ENCODE peak calls at places on chromosome 7, in eight cellular contexts. One of them, this sample, is unnamed. For H3K4me1, the result is how much of the 10 kb centered on the place peaks cover.

GRCh38 chr7:104972510-104972909 is 41.5 kb upstream of the KMT2E start:
- DNase-seq in GM12878: no peak
- DNase-seq in A549: no peak
- DNase-seq in GM23338: no peak
- DNase-seq in HCT116: no peak
- DNase-seq in HepG2: no peak
- DNase-seq in K562: no peak
- DNase-seq in SK-N-SH: no peak
- DNase-seq in this sample: no peak

GRCh38 chr7:116633131-116633988 is 38.6 kb upstream of the MET start:
- DNase-seq in GM12878: peak
- DNase-seq in A549: no peak
- DNase-seq in GM23338: no peak
- DNase-seq in HCT116: no peak
- DNase-seq in HepG2: no peak
- DNase-seq in K562: no peak
- DNase-seq in SK-N-SH: no peak
- DNase-seq in this sample: peak

GRCh38 chr7:16528520-16528919 is 1.9 kb downstream of the LRRC72 start:
- DNase-seq in GM12878: no peak
- DNase-seq in A549: no peak
- DNase-seq in GM23338: no peak
- DNase-seq in HCT116: no peak
- DNase-seq in HepG2: no peak
- DNase-seq in K562: no peak
- DNase-seq in SK-N-SH: no peak
- DNase-seq in this sample: no peak

GRCh38 chr7:138004046-138004445 is 2.2 kb upstream of the CREB3L2 start:
- DNase-seq in GM12878: no peak
- DNase-seq in A549: no peak
- DNase-seq in GM23338: no peak
- DNase-seq in HCT116: no peak
- DNase-seq in HepG2: no peak
- DNase-seq in K562: no peak
- DNase-seq in SK-N-SH: no peak
- DNase-seq in this sample: no peak

GRCh38 chr7:2927592-2927991 is 83.5 kb upstream of the GNA12 start:
- DNase-seq in GM12878: no peak
- DNase-seq in A549: no peak
- DNase-seq in GM23338: no peak
- DNase-seq in HCT116: no peak
- DNase-seq in HepG2: no peak
- DNase-seq in K562: no peak
- DNase-seq in SK-N-SH: peak
- DNase-seq in this sample: no peak

GRCh38 chr7:39937366-39938153 is 12.5 kb upstream of the CDK13 start:
- DNase-seq in GM12878: no peak
- DNase-seq in A549: no peak
- DNase-seq in GM23338: no peak
- DNase-seq in HCT116: no peak
- DNase-seq in HepG2: no peak
- DNase-seq in K562: no peak
- DNase-seq in SK-N-SH: no peak
- DNase-seq in this sample: no peak

GRCh38 chr7:46855851-46856250 is 726.1 kb downstream of the TNS3 start:
- DNase-seq in GM12878: no peak
- DNase-seq in A549: no peak
- DNase-seq in GM23338: no peak
- DNase-seq in HCT116: no peak
- DNase-seq in HepG2: no peak
- DNase-seq in K562: no peak
- DNase-seq in SK-N-SH: no peak
- DNase-seq in this sample: no peak

GRCh38 chr7:129522088-129522970 is 20.0 kb downstream of the SMKR1 start:
- DNase-seq in GM12878: no peak
- DNase-seq in A549: no peak
- DNase-seq in GM23338: peak
- DNase-seq in HCT116: no peak
- DNase-seq in HepG2: no peak
- DNase-seq in K562: no peak
- DNase-seq in SK-N-SH: no peak
- DNase-seq in this sample: no peak

GRCh38 chr7:37096341-37096740 is 352.3 kb downstream of the ELMO1 start:
- DNase-seq in GM12878: no peak
- DNase-seq in A549: no peak
- DNase-seq in GM23338: no peak
- DNase-seq in HCT116: no peak
- DNase-seq in HepG2: no peak
- DNase-seq in K562: no peak
- DNase-seq in SK-N-SH: no peak
- DNase-seq in this sample: no peak

GRCh38 chr7:107879400-107880035 is 11.5 kb upstream of the DLD start:
- DNase-seq in GM12878: no peak
- DNase-seq in A549: peak
- DNase-seq in GM23338: peak
- DNase-seq in HCT116: peak
- DNase-seq in HepG2: peak
- DNase-seq in K562: peak
- DNase-seq in SK-N-SH: peak
- DNase-seq in this sample: peak

GRCh38 chr7:139598642-139599041 is 75.2 kb downstream of the CLEC2L start:
- DNase-seq in GM12878: no peak
- DNase-seq in A549: peak
- DNase-seq in GM23338: no peak
- DNase-seq in HCT116: no peak
- DNase-seq in HepG2: no peak
- DNase-seq in K562: no peak
- DNase-seq in SK-N-SH: no peak
- DNase-seq in this sample: no peak

GRCh38 chr7:64867863-64868440 is 35.1 kb upstream of the ZNF273 start:
- DNase-seq in GM12878: no peak
- DNase-seq in A549: no peak
- DNase-seq in GM23338: no peak
- DNase-seq in HCT116: no peak
- DNase-seq in HepG2: no peak
- DNase-seq in K562: no peak
- DNase-seq in SK-N-SH: no peak
- DNase-seq in this sample: no peak

DNA sequence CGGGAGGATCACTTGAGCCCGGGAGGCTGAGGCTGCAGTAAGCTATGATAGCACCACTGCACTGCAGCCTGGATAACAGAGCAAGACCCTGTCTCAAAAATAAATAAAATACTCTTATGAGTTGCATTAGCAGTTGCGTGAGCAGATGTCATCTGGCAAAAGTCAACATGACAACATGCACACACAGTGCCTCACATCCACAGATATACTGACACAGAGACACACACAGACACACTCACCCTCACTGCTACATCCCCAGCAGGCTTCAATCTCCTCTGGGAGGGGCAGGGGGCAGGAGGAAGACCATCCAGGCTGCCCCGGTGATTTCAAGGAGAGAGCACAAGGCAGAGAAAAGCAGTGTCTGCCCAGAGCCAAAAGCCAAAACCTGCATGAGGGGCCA is 9.7 kb upstream of the ELN start:
- DNase-seq in GM12878: no peak
- DNase-seq in A549: no peak
- DNase-seq in GM23338: no peak
- DNase-seq in HCT116: no peak
- DNase-seq in HepG2: no peak
- DNase-seq in K562: no peak
- DNase-seq in SK-N-SH: no peak
- DNase-seq in this sample: no peak
- H3K4me1 ChIP-seq in GM12878: under half
- H3K4me1 ChIP-seq in A549: under half
- H3K4me1 ChIP-seq in GM23338: under half
- H3K4me1 ChIP-seq in HCT116: under half
- H3K4me1 ChIP-seq in HepG2: under half
- H3K4me1 ChIP-seq in K562: under half
- H3K4me1 ChIP-seq in SK-N-SH: under half
- H3K4me1 ChIP-seq in this sample: under half

GRCh38 chr7:18457832-18458231 is 37.7 kb upstream of the HDAC9 start:
- DNase-seq in GM12878: no peak
- DNase-seq in A549: no peak
- DNase-seq in GM23338: no peak
- DNase-seq in HCT116: no peak
- DNase-seq in HepG2: no peak
- DNase-seq in K562: no peak
- DNase-seq in SK-N-SH: no peak
- DNase-seq in this sample: no peak

GRCh38 chr7:18459846-18460245 is 35.7 kb upstream of the HDAC9 start:
- DNase-seq in GM12878: no peak
- DNase-seq in A549: no peak
- DNase-seq in GM23338: no peak
- DNase-seq in HCT116: no peak
- DNase-seq in HepG2: no peak
- DNase-seq in K562: no peak
- DNase-seq in SK-N-SH: no peak
- DNase-seq in this sample: no peak

GRCh38 chr7:18461785-18462467 is 33.6 kb upstream of the HDAC9 start:
- DNase-seq in GM12878: no peak
- DNase-seq in A549: no peak
- DNase-seq in GM23338: no peak
- DNase-seq in HCT116: no peak
- DNase-seq in HepG2: no peak
- DNase-seq in K562: no peak
- DNase-seq in SK-N-SH: no peak
- DNase-seq in this sample: no peak

GRCh38 chr7:18458830-18459229 is 36.7 kb upstream of the HDAC9 start:
- DNase-seq in GM12878: no peak
- DNase-seq in A549: no peak
- DNase-seq in GM23338: no peak
- DNase-seq in HCT116: no peak
- DNase-seq in HepG2: no peak
- DNase-seq in K562: no peak
- DNase-seq in SK-N-SH: no peak
- DNase-seq in this sample: no peak

GRCh38 chr7:18459439-18459838 is 36.1 kb upstream of the HDAC9 start:
- DNase-seq in GM12878: no peak
- DNase-seq in A549: no peak
- DNase-seq in GM23338: no peak
- DNase-seq in HCT116: no peak
- DNase-seq in HepG2: no peak
- DNase-seq in K562: no peak
- DNase-seq in SK-N-SH: no peak
- DNase-seq in this sample: no peak
- H3K4me3 ChIP-seq in GM12878: no peak
- H3K4me3 ChIP-seq in A549: no peak
- H3K4me3 ChIP-seq in GM23338: no peak
- H3K4me3 ChIP-seq in HCT116: no peak
- H3K4me3 ChIP-seq in HepG2: no peak
- H3K4me3 ChIP-seq in K562: no peak
- H3K4me3 ChIP-seq in SK-N-SH: no peak
- H3K4me3 ChIP-seq in this sample: no peak

GRCh38 chr7:126698446-126698845 is 554.3 kb downstream of the GRM8 start:
- DNase-seq in GM12878: no peak
- DNase-seq in A549: no peak
- DNase-seq in GM23338: no peak
- DNase-seq in HCT116: no peak
- DNase-seq in HepG2: no peak
- DNase-seq in K562: no peak
- DNase-seq in SK-N-SH: no peak
- DNase-seq in this sample: no peak

GRCh38 chr7:126696639-126697038 is 556.1 kb downstream of the GRM8 start:
- DNase-seq in GM12878: no peak
- DNase-seq in A549: no peak
- DNase-seq in GM23338: no peak
- DNase-seq in HCT116: no peak
- DNase-seq in HepG2: no peak
- DNase-seq in K562: no peak
- DNase-seq in SK-N-SH: no peak
- DNase-seq in this sample: no peak

GRCh38 chr7:126699707-126700106 is 553.0 kb downstream of the GRM8 start:
- DNase-seq in GM12878: no peak
- DNase-seq in A549: no peak
- DNase-seq in GM23338: no peak
- DNase-seq in HCT116: no peak
- DNase-seq in HepG2: no peak
- DNase-seq in K562: no peak
- DNase-seq in SK-N-SH: peak
- DNase-seq in this sample: no peak

GRCh38 chr7:126700807-126701604 is 551.7 kb downstream of the GRM8 start:
- DNase-seq in GM12878: peak
- DNase-seq in A549: peak
- DNase-seq in GM23338: peak
- DNase-seq in HCT116: peak
- DNase-seq in HepG2: peak
- DNase-seq in K562: peak
- DNase-seq in SK-N-SH: peak
- DNase-seq in this sample: peak

DNA sequence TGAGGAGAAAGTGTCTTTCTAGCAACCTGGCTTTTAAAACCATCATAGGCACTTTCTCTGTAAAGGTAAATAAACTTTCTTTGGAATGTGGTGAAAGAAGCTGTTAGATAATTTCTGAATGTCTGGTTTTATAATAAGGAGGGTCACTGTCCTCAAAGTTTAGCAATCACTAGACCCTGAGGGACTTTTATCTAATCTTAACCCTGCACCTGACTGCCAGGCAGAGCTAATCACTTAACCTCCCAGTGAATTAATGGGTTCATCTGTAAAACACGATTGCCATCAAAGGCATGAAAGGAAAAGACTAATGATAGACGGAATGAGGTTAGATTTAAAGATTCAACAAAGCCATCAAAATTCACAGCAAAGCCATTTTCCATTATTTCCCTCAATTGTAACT is 553.8 kb downstream of the GRM8 start:
- DNase-seq in GM12878: no peak
- DNase-seq in A549: no peak
- DNase-seq in GM23338: no peak
- DNase-seq in HCT116: no peak
- DNase-seq in HepG2: no peak
- DNase-seq in K562: no peak
- DNase-seq in SK-N-SH: peak
- DNase-seq in this sample: no peak
- TF ChIP-seq REST in GM12878: no peak
- TF ChIP-seq REST in A549: no peak
- TF ChIP-seq REST in GM23338: no peak
- TF ChIP-seq REST in HCT116: no peak
- TF ChIP-seq REST in HepG2: no peak
- TF ChIP-seq REST in K562: no peak
- TF ChIP-seq REST in SK-N-SH: no peak
- TF ChIP-seq REST in this sample: no peak

DNA sequence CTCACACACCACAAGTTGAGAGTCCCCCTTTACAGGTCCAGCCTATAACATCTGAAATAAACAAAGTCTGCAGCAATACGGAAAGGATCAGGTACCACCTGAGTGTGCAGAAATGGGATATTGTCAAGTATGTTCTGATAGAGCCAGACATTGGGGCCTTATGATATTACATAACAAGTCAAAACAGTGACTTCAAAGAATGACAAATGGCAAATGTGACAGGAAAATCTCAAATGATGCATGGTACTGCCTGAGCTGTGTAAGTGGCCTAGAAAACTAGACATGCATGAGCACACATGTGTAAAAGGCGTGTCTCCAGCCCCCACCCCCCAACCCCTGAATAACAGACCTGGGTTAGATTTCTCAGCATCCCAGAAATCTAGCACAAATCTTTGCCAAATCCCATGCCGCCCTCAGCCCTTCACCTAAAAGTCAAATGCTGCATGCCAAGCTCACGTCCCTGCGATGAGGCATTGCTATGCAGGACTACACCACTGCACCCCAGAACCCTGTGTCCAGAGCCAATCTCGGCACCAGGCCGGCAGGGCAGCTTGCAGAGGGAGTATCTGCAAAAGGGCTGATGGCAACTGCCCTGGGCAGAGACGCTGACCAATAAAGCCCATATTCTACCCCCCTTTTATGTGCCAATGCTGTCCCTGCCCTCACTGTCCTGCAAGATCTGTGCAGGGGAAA is 58.8 kb downstream of the PRKAG2 start:
- DNase-seq in GM12878: no peak
- DNase-seq in A549: no peak
- DNase-seq in GM23338: no peak
- DNase-seq in HCT116: no peak
- DNase-seq in HepG2: no peak
- DNase-seq in K562: no peak
- DNase-seq in SK-N-SH: no peak
- DNase-seq in this sample: no peak
- H3K4me1 ChIP-seq in GM12878: under half
- H3K4me1 ChIP-seq in A549: under half
- H3K4me1 ChIP-seq in GM23338: under half
- H3K4me1 ChIP-seq in HCT116: under half
- H3K4me1 ChIP-seq in HepG2: under half
- H3K4me1 ChIP-seq in K562: under half
- H3K4me1 ChIP-seq in SK-N-SH: under half
- H3K4me1 ChIP-seq in this sample: under half